ENCODE peak calls at places on chromosome 13, in six cellular contexts. P is AML-193, L is tibial nerve, V is occipital lobe, I is psoas muscle, O is NCI-H774. N is an unnamed sample.

GRCh38 chr13:46097015-46097414 is 7.8 kb downstream of the CPB2 start:
- DNase-seq in P (no peak), L (no peak), V (peak), I (no peak), O (peak), N (no peak)

GRCh38 chr13:63696055-63696454 is 2280.4 kb upstream of the PCDH20 start:
- DNase-seq in P (no peak), L (no peak), V (no peak), I (no peak), O (no peak), N (no peak)

GRCh38 chr13:42495256-42495655 is 78.7 kb upstream of the TNFSF11 start:
- DNase-seq in P (no peak), L (no peak), V (no peak), I (no peak), O (no peak), N (no peak)

GRCh38 chr13:27857271-27857670 is 62.5 kb upstream of the PDX1 start:
- DNase-seq in P (no peak), L (no peak), V (no peak), I (no peak), O (peak), N (no peak)

GRCh38 chr13:44263920-44264610 is 109.6 kb upstream of the SERP2 start:
- DNase-seq in P (no peak), L (no peak), V (peak), I (no peak), O (no peak), N (no peak)

GRCh38 chr13:50320297-50320862 is 305.1 kb downstream of the KCNRG start:
- DNase-seq in P (no peak), L (no peak), V (no peak), I (no peak), O (peak), N (no peak)

GRCh38 chr13:40087021-40088002 is 431.9 kb downstream of the COG6 start:
- DNase-seq in P (no peak), L (no peak), V (no peak), I (no peak), O (no peak), N (no peak)

GRCh38 chr13:95301947-95302386 is 716 bp upstream of the ABCC4 start:
- DNase-seq in P (no peak), L (peak), V (no peak), I (no peak), O (no peak), N (no peak)

GRCh38 chr13:37109080-37109678 is 3.7 kb upstream of the CSNK1A1L start:
- DNase-seq in P (peak), L (peak), V (no peak), I (no peak), O (no peak), N (no peak)

GRCh38 chr13:51919531-51919930 is 57.8 kb downstream of the CCDC70 start:
- DNase-seq in P (no peak), L (no peak), V (no peak), I (no peak), O (peak), N (peak)

GRCh38 chr13:90867336-90867683 is 480.2 kb upstream of the MIR17HG start:
- DNase-seq in P (peak), L (peak), V (peak), I (peak), O (peak), N (peak)

GRCh38 chr13:77928909-77929308 is 10.3 kb upstream of the EDNRB start:
- DNase-seq in P (peak), L (no peak), V (no peak), I (no peak), O (no peak), N (no peak)

GRCh38 chr13:59364508-59365187 is 799.1 kb downstream of the DIAPH3 start:
- DNase-seq in P (no peak), L (no peak), V (no peak), I (no peak), O (no peak), N (no peak)

GRCh38 chr13:107553838-107554237 is 661.5 kb downstream of the LIG4 start:
- DNase-seq in P (no peak), L (no peak), V (no peak), I (no peak), O (no peak), N (no peak)

N was measured in suprapubic skin.